ENCODE peak calls at places on chromosomes 2 and 18, in nine cellular contexts. T, D, O, R, N, I, P, Q and V are unnamed samples.

GRCh38 chr2:235044501-235045271 is 92.9 kb downstream of the SH3BP4 start:
- DNase-seq in I (no peak), Q (peak), P (no peak), T (no peak), D (no peak), O (no peak), R (no peak), N (no peak), V (no peak)

GRCh38 chr2:109728809-109729208 is 65.3 kb upstream of the RGPD5 start:
- DNase-seq in T (no peak), N (peak), R (no peak), I (no peak), Q (no peak), P (no peak), O (no peak), D (no peak), V (no peak)

GRCh38 chr2:146572598-146572997 is 1272.2 kb upstream of the ACVR2A start:
- DNase-seq in R (no peak), N (no peak), T (no peak), I (no peak), Q (no peak), P (no peak), D (no peak), O (no peak), V (no peak)

GRCh38 chr2:230885467-230886130 is 20.9 kb downstream of the ITM2C start:
- DNase-seq in O (no peak), D (no peak), N (peak), Q (no peak), P (peak), I (no peak), T (peak), R (no peak), V (no peak)

GRCh38 chr2:217054791-217055190 is 194.9 kb upstream of the TNP1 start:
- DNase-seq in R (no peak), N (peak), D (no peak), T (peak), Q (no peak), I (no peak), P (no peak), O (no peak), V (no peak)

GRCh38 chr2:229539628-229540027 is 174.7 kb downstream of the DNER start:
- DNase-seq in D (no peak), T (no peak), N (no peak), Q (no peak), P (no peak), R (no peak), O (no peak), I (no peak), V (no peak)

GRCh38 chr18:48753741-48754140 is 197.0 kb downstream of the SMAD7 start:
- DNase-seq in P (no peak), Q (no peak), N (no peak), O (no peak), I (no peak), D (no peak), T (no peak), R (no peak), V (no peak)

GRCh38 chr2:109521233-109521632 is 92.5 kb downstream of the SEPTIN10 start:
- DNase-seq in I (no peak), Q (no peak), D (no peak), R (no peak), P (no peak), T (no peak), N (no peak), O (no peak), V (no peak)

GRCh38 chr18:3451166-3451988 is 1.4 kb downstream of the TGIF1 start:
- DNase-seq in R (peak), N (peak), I (no peak), D (peak), O (peak), Q (peak), T (peak), P (peak), V (peak)

GRCh38 chr2:234865040-234865439 is 86.8 kb upstream of the SH3BP4 start:
- DNase-seq in D (no peak), O (no peak), P (no peak), T (no peak), R (no peak), Q (no peak), I (no peak), N (no peak), V (no peak)

GRCh38 chr2:74436804-74437695 is 4.7 kb downstream of the RTKN start:
- DNase-seq in D (no peak), O (no peak), I (no peak), N (no peak), T (no peak), R (no peak), Q (no peak), P (no peak), V (no peak)